ENCODE peak calls at places on chromosome 3, in five cellular contexts. One of them, this sample, is unnamed.

GRCh38 chr3:121152573-121152972 is 244.6 kb downstream of the STXBP5L start:
- DNase-seq in adrenal gland: no peak
- DNase-seq in erythroblast: peak
- DNase-seq in stomach: no peak
- DNase-seq in Peyer's patch: no peak
- DNase-seq in this sample: no peak

GRCh38 chr3:89488800-89489580 is 381.6 kb downstream of the EPHA3 start:
- DNase-seq in stomach: no peak
- DNase-seq in Peyer's patch: no peak
- DNase-seq in erythroblast: no peak
- DNase-seq in adrenal gland: no peak
- DNase-seq in this sample: no peak

GRCh38 chr3:194485876-194486539 is 794 bp downstream of the ATP13A3 start:
- DNase-seq in adrenal gland: peak
- DNase-seq in stomach: peak
- DNase-seq in Peyer's patch: peak
- DNase-seq in erythroblast: peak
- DNase-seq in this sample: no peak

GRCh38 chr3:132804498-132804897 is 82.3 kb upstream of the NPHP3 start:
- DNase-seq in adrenal gland: peak
- DNase-seq in stomach: no peak
- DNase-seq in erythroblast: no peak
- DNase-seq in Peyer's patch: no peak
- DNase-seq in this sample: no peak

GRCh38 chr3:81871358-81872152 is 110.1 kb upstream of the GBE1 start:
- DNase-seq in Peyer's patch: no peak
- DNase-seq in erythroblast: no peak
- DNase-seq in stomach: no peak
- DNase-seq in adrenal gland: no peak
- DNase-seq in this sample: no peak

GRCh38 chr3:63972196-63972595 is 51.1 kb downstream of the PSMD6 start:
- DNase-seq in Peyer's patch: no peak
- DNase-seq in stomach: no peak
- DNase-seq in erythroblast: no peak
- DNase-seq in adrenal gland: no peak
- DNase-seq in this sample: no peak

GRCh38 chr3:24493951-24494615 is 567 bp downstream of the THRB start:
- DNase-seq in Peyer's patch: peak
- DNase-seq in adrenal gland: peak
- DNase-seq in erythroblast: no peak
- DNase-seq in stomach: peak
- DNase-seq in this sample: peak

GRCh38 chr3:133896002-133896761 is 500 bp upstream of the RAB6B start:
- DNase-seq in erythroblast: peak
- DNase-seq in adrenal gland: no peak
- DNase-seq in Peyer's patch: no peak
- DNase-seq in stomach: no peak
- DNase-seq in this sample: no peak

GRCh38 chr3:37836589-37836988 is 25.1 kb upstream of the CTDSPL start:
- DNase-seq in erythroblast: no peak
- DNase-seq in adrenal gland: no peak
- DNase-seq in Peyer's patch: no peak
- DNase-seq in stomach: no peak
- DNase-seq in this sample: no peak

GRCh38 chr3:44060164-44060563 is 181.5 kb upstream of the TOPAZ1 start:
- DNase-seq in stomach: no peak
- DNase-seq in erythroblast: no peak
- DNase-seq in adrenal gland: no peak
- DNase-seq in Peyer's patch: no peak
- DNase-seq in this sample: no peak

GRCh38 chr3:44058868-44059203 is 182.8 kb upstream of the TOPAZ1 start:
- DNase-seq in erythroblast: no peak
- DNase-seq in adrenal gland: no peak
- DNase-seq in Peyer's patch: no peak
- DNase-seq in stomach: no peak
- DNase-seq in this sample: no peak

GRCh38 chr3:44055951-44056350 is 185.7 kb upstream of the TOPAZ1 start:
- DNase-seq in stomach: no peak
- DNase-seq in erythroblast: no peak
- DNase-seq in adrenal gland: no peak
- DNase-seq in Peyer's patch: no peak
- DNase-seq in this sample: no peak

GRCh38 chr3:44056446-44057240 is 185.0 kb upstream of the TOPAZ1 start:
- DNase-seq in erythroblast: no peak
- DNase-seq in Peyer's patch: no peak
- DNase-seq in stomach: no peak
- DNase-seq in adrenal gland: no peak
- DNase-seq in this sample: no peak

GRCh38 chr3:44058022-44058867 is 183.4 kb upstream of the TOPAZ1 start:
- DNase-seq in adrenal gland: no peak
- DNase-seq in Peyer's patch: peak
- DNase-seq in stomach: no peak
- DNase-seq in erythroblast: no peak
- DNase-seq in this sample: no peak
- TF ChIP-seq POLR2A in adrenal gland: no peak
- TF ChIP-seq POLR2A in Peyer's patch: no peak
- TF ChIP-seq POLR2A in stomach: no peak
- TF ChIP-seq POLR2A in erythroblast: no peak
- TF ChIP-seq POLR2A in this sample: no peak

GRCh38 chr3:126834596-126835471 is 130.8 kb downstream of the CHCHD6 start:
- DNase-seq in Peyer's patch: no peak
- DNase-seq in stomach: no peak
- DNase-seq in adrenal gland: no peak
- DNase-seq in erythroblast: no peak
- DNase-seq in this sample: no peak

GRCh38 chr3:126837773-126838172 is 133.7 kb downstream of the CHCHD6 start:
- DNase-seq in stomach: no peak
- DNase-seq in adrenal gland: no peak
- DNase-seq in erythroblast: no peak
- DNase-seq in Peyer's patch: no peak
- DNase-seq in this sample: peak

GRCh38 chr3:126832933-126833332 is 128.9 kb downstream of the CHCHD6 start:
- DNase-seq in Peyer's patch: no peak
- DNase-seq in adrenal gland: no peak
- DNase-seq in erythroblast: no peak
- DNase-seq in stomach: no peak
- DNase-seq in this sample: no peak

GRCh38 chr3:126835472-126836219 is 131.6 kb downstream of the CHCHD6 start:
- DNase-seq in stomach: no peak
- DNase-seq in adrenal gland: no peak
- DNase-seq in Peyer's patch: no peak
- DNase-seq in erythroblast: no peak
- DNase-seq in this sample: no peak

DNA sequence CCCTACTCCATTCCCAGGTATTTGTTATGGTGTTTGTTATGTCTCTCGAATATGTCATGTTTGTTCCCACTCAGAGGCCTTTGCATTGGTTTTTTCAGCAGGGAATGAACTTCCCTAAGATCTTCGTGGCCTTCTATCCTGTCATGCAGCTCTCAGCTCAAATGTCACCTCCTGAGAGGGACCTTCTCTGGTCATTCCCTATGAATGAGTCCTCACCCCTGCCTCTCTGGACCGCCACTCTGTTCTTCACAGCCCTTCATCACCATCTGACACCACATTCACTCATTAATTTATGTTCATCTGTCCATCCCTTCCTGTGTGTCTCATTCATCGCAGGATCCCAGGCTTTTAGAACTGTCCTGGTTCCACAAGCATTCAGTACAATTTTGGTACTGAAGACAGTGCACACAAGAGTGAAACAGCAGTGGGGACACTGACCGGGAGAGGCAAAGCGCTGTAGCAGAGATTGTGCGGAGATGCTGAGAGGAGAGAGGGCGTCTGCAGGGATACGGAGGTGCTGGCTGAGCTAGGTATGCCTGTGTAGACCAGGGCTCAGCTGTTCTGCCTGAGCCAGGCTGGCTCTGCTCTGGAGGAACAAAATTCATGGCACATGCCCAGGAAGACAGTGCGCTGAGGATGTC is 132.3 kb downstream of the CHCHD6 start:
- DNase-seq in Peyer's patch: no peak
- DNase-seq in adrenal gland: no peak
- DNase-seq in stomach: no peak
- DNase-seq in erythroblast: no peak
- DNase-seq in this sample: no peak
- TF ChIP-seq POLR2A in Peyer's patch: no peak
- TF ChIP-seq POLR2A in adrenal gland: no peak
- TF ChIP-seq POLR2A in stomach: no peak
- TF ChIP-seq POLR2A in erythroblast: no peak
- TF ChIP-seq POLR2A in this sample: no peak

GRCh38 chr3:49670940-49671290 is 3.2 kb upstream of the APEH start:
- DNase-seq in Peyer's patch: no peak
- DNase-seq in adrenal gland: no peak
- DNase-seq in stomach: no peak
- DNase-seq in erythroblast: no peak
- DNase-seq in this sample: no peak

GRCh38 chr3:49674491-49674983 is 386 bp downstream of the APEH start:
- DNase-seq in Peyer's patch: no peak
- DNase-seq in erythroblast: no peak
- DNase-seq in adrenal gland: peak
- DNase-seq in stomach: no peak
- DNase-seq in this sample: peak

GRCh38 chr3:49671291-49672288 is 2.6 kb upstream of the APEH start:
- DNase-seq in Peyer's patch: peak
- DNase-seq in stomach: peak
- DNase-seq in adrenal gland: peak
- DNase-seq in erythroblast: no peak
- DNase-seq in this sample: no peak

GRCh38 chr3:49673715-49674490 is at the start of gene APEH:
- DNase-seq in Peyer's patch: peak
- DNase-seq in adrenal gland: peak
- DNase-seq in erythroblast: no peak
- DNase-seq in stomach: peak
- DNase-seq in this sample: peak

DNA sequence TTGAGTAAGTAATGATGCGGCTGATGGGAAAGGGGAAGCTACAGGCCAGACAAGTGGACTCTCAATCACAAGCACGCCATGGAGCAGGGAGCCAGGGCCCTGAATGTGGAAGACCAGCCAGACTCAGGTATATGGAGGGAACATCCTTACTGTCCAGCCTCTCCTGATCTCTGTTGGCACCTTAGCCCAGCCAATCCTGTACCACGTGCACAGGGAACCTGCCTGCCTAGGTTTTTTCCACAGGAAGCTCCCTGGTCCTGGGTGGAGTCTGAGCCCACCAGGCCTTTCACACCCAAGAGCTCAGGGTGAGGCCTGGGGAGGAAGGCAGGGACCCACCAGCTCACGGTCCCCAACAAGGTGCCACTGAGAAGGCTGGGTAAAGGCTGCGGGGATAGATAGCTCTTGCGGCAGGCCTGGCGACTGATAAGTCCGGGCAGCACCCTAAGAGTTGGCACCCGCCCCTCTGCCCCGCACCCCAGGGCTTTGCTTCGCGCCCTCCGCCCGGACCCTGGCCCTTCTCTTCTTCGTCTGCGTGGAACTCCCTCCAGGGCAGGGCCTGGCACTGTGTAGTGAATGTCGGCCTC is 928 bp upstream of the APEH start:
- DNase-seq in adrenal gland: peak
- DNase-seq in Peyer's patch: no peak
- DNase-seq in stomach: no peak
- DNase-seq in erythroblast: no peak
- DNase-seq in this sample: no peak
- TF ChIP-seq POLR2A in adrenal gland: no peak
- TF ChIP-seq POLR2A in Peyer's patch: no peak
- TF ChIP-seq POLR2A in stomach: no peak
- TF ChIP-seq POLR2A in erythroblast: peak
- TF ChIP-seq POLR2A in this sample: no peak

DNA sequence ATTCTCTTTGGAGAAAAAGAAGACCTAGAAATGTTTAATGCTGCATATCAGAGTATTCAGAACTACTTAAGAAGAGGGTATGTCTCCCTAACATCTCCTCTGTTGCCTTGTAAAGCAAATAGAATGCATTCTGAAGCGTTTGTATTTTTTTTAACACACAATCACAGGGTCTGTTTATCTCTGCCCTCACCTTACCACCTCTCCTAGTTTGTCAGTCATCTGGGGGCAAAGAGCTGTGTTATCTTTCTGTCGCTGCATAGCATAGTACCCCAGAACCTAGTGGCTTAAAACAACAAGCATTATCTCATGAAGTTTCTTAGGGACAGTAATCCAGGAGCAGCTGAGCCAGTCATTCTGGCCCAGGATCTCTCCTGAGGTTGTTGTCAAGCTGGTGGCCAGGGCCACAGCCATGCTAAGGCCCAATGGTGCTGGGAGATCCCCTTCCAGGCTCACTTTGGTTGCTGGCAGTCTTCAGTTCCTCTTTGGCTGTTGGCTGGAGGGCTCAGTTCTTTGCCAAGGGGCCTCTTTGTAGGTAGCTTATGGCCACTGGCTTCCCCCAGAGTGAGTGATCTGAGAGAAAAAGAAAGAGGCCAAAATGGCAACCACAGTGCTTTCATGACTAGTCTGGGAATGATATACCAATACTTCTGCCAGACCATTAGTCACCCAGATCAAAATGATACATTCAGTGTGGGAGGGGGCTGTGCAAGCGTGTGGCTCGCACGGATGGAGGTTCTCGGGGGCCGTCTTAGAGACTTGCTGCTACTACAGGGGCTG is 17.8 kb downstream of the EDEM1 start:
- DNase-seq in Peyer's patch: no peak
- DNase-seq in stomach: no peak
- DNase-seq in adrenal gland: no peak
- DNase-seq in erythroblast: no peak
- DNase-seq in this sample: no peak
- TF ChIP-seq POLR2A in Peyer's patch: no peak
- TF ChIP-seq POLR2A in stomach: no peak
- TF ChIP-seq POLR2A in adrenal gland: no peak
- TF ChIP-seq POLR2A in erythroblast: no peak
- TF ChIP-seq POLR2A in this sample: no peak

DNA sequence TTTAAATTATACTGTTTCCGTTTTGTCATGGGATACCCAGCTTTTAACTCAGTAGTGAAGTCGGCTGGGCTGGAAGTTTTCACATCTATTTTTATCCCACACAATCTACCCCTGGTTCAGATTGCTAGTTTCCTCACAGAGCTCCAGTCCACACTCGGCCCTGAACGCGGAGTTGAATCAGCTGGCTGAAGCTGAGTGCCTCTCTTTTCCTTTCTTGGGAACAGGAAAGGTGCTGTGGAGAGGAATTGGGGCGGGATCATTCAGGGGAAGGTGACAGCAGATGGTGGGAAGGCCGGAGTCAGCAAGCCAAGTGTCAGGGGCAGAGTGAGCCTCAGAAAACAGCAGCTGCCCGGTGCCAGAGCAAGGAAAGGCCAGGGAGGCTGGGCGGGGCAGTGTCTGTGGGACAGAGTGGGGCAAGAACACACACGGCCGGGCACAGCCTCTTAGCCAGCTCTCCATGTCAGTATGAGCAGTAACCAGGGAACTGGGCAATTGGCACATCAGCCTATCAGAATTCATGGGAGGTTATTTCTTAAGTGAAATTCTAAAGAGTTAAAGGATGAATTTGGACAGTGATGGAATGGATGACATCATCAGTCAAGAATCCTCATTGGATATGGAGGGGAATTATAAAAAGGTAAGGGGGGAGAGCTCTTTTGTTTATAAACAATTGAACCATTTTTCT is 135.7 kb upstream of the IL12A start:
- DNase-seq in Peyer's patch: no peak
- DNase-seq in stomach: no peak
- DNase-seq in adrenal gland: no peak
- DNase-seq in erythroblast: no peak
- DNase-seq in this sample: no peak
- TF ChIP-seq POLR2A in Peyer's patch: no peak
- TF ChIP-seq POLR2A in stomach: no peak
- TF ChIP-seq POLR2A in adrenal gland: no peak
- TF ChIP-seq POLR2A in erythroblast: no peak
- TF ChIP-seq POLR2A in this sample: no peak

This sample was measured in suprapubic skin.